ENCODE peak calls at places on chromosomes 3 and 15, in seven cellular contexts. D, E, R, H, A, T and X are unnamed samples.
A peak's percentile ranks its signal among the peaks of the same experiment; 100 is the strongest.

GRCh38 chr15:89127054-89127702 is 38.9 kb downstream of the ABHD2 start:
- DNase-seq in D (peak; percentile 29), E (no peak), R (no peak), H (no peak), A (no peak), T (no peak), X (no peak)

GRCh38 chr15:79172032-79172481 is 81.5 kb upstream of the RASGRF1 start:
- DNase-seq in D (no peak), E (no peak), R (no peak), H (no peak), A (peak; percentile 59), T (no peak), X (no peak)

GRCh38 chr3:164417955-164418354 is 660.3 kb downstream of the SI start:
- DNase-seq in D (peak; percentile 1), E (no peak), R (no peak), H (no peak), A (no peak), T (no peak), X (no peak)

GRCh38 chr3:86774082-86774691 is 216.8 kb downstream of the VGLL3 start:
- DNase-seq in D (peak; percentile 65), E (no peak), R (no peak), H (no peak), A (no peak), T (no peak), X (no peak)

GRCh38 chr3:40741729-40742128 is 217.0 kb downstream of the ZNF621 start:
- DNase-seq in D (peak; percentile 78), E (peak; percentile 2), R (no peak), H (no peak), A (peak; percentile 7), T (no peak), X (peak; percentile 73)

GRCh38 chr3:110126065-110126464 is 788.7 kb upstream of the DPPA4 start:
- DNase-seq in D (peak; percentile 6), E (no peak), R (no peak), H (no peak), A (no peak), T (no peak), X (peak; percentile 12)

GRCh38 chr3:149777414-149778214 is 14.7 kb downstream of the ANKUB1 start:
- DNase-seq in D (no peak), E (no peak), R (no peak), H (no peak), A (no peak), T (no peak), X (no peak)

GRCh38 chr3:65672876-65673815 is 365.6 kb downstream of the MAGI1 start:
- DNase-seq in D (peak; percentile 55), E (no peak), R (peak; percentile 40), H (peak; percentile 58), A (peak; percentile 69), T (peak; percentile 43), X (peak; percentile 48)

GRCh38 chr3:15495461-15496340 is 25.8 kb downstream of the COLQ start:
- DNase-seq in D (no peak), E (no peak), R (no peak), H (no peak), A (no peak), T (no peak), X (no peak)

GRCh38 chr15:68256675-68257450 is 20.7 kb upstream of the FEM1B start:
- DNase-seq in D (peak; percentile 95), E (peak; percentile 97), R (peak; percentile 89), H (peak; percentile 92), A (peak; percentile 88), T (no peak), X (peak; percentile 62)

GRCh38 chr3:31028766-31029165 is 134.3 kb upstream of the GADL1 start:
- DNase-seq in D (no peak), E (no peak), R (no peak), H (no peak), A (no peak), T (no peak), X (no peak)

GRCh38 chr15:87618203-87618725 is 638.3 kb downstream of the NTRK3 start:
- DNase-seq in D (no peak), E (no peak), R (no peak), H (no peak), A (no peak), T (no peak), X (no peak)

GRCh38 chr15:66591322-66591862 is 25.6 kb upstream of the LCTL start:
- DNase-seq in D (no peak), E (no peak), R (no peak), H (no peak), A (no peak), T (no peak), X (no peak)

GRCh38 chr3:158109295-158109803 is 540 bp upstream of the RSRC1 start:
- DNase-seq in D (no peak), E (no peak), R (no peak), H (no peak), A (no peak), T (no peak), X (no peak)

DNA sequence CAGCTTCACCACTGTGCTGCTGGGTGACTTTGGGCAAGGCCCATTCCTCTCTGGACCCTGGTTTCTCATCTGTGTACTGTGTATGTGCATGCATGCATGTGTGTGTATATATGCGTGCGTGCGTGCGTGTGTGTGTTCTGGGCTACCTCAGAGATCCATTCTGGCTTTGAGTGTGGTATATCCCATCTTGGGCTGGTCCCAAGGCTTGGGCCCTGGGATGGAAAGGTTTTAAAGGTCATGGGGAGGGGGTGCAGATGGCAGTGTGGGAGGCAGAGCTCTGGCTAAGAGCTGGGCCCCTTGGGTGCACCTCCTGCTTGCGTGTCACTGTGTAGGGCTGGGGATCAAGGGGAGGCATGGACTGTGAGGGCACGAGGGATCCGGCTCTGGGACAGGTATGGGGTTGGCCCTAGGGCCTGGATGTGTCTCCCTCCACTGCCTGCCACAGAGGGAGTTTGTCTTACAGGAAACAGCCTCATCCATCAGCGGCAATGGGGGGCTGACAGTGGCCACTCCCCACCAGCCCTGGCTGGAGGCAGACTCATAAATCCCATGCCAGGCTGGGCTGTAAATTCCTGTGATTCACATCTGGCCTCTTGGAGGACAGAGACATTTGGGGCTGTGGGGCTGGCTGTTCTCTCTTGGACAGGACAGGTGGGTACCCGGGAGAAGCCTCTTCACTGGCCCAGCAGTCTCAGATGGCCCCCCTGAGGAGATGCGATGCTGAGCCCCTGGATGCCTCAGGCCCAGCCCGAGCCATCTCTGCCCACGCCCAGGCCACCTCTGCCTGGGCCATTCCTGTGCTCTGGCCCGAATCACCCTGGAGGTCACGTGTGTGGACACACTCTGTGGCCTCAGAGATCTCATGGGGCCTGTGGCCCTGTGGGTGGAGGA is 21.4 kb upstream of the CSPG4 start:
- DNase-seq in D (no peak), E (no peak), R (no peak), H (no peak), A (no peak), T (no peak), X (no peak)
- TF ChIP-seq CTCF in D (no peak), E (no peak), R (no peak), H (no peak), A (no peak), T (no peak), X (no peak)

GRCh38 chr3:23825802-23826201 is 20.0 kb downstream of the UBE2E1 start:
- DNase-seq in D (no peak), E (no peak), R (no peak), H (no peak), A (no peak), T (no peak), X (no peak)
- TF ChIP-seq CTCF in D (no peak), E (no peak), R (no peak), H (no peak), A (no peak), T (no peak), X (no peak)

GRCh38 chr3:161420746-161421145 is 49.4 kb upstream of the SPTSSB start:
- DNase-seq in D (no peak), E (no peak), R (no peak), H (no peak), A (peak; percentile 23), T (no peak), X (peak; percentile 28)
- TF ChIP-seq CTCF in D (no peak), E (no peak), R (no peak), H (no peak), A (peak; percentile 8), T (no peak), X (peak; percentile 41)

DNA sequence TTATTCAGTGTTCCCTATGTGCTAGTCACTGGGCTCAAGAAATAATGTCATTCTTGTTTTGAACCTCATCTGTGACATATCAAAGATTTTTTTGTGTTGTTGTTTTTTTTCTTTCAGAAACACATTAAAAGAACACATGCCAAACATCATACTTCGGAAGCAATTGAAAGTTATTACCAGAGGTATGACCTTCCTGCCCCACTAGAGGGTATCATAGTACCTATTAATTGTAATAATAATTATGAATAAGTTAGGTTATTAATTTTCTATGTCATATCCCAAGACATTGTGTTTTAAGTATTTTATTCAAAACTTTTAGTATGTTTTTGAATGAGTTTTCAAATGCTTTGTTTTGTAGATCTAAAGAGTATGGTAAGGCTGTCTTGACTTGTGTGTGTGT is 65.7 kb downstream of the CDIN1 start:
- DNase-seq in D (peak; percentile 7), E (no peak), R (no peak), H (no peak), A (no peak), T (no peak), X (no peak)
- TF ChIP-seq CTCF in D (peak; percentile 9), E (no peak), R (no peak), H (peak; percentile 23), A (peak; percentile 18), T (peak; percentile 5), X (no peak)

GRCh38 chr3:169509780-169510179 is 153.7 kb downstream of the MECOM start:
- DNase-seq in D (no peak), E (no peak), R (no peak), H (no peak), A (no peak), T (no peak), X (no peak)
- TF ChIP-seq CTCF in D (no peak), E (no peak), R (no peak), H (no peak), A (no peak), T (no peak), X (no peak)

GRCh38 chr3:48989796-48990635 is at the start of gene P4HTM:
- DNase-seq in D (peak; percentile 89), E (peak; percentile 77), R (peak; percentile 87), H (peak; percentile 87), A (peak; percentile 78), T (peak; percentile 72), X (peak; percentile 94)
- TF ChIP-seq CTCF in D (peak; percentile 47), E (no peak), R (peak; percentile 46), H (peak; percentile 51), A (no peak), T (peak; percentile 20), X (peak; percentile 57)